ENCODE peak calls at places on chromosomes 12 and 14, in six cellular contexts. One of them, this sample, is unnamed.
A peak's percentile ranks its signal among the peaks of the same experiment; 100 is the strongest.

GRCh38 chr12:2586159-2587035 is 208.4 kb upstream of the FKBP4 start:
- DNase-seq in brain microvascular endothelial cell: no peak
- DNase-seq in lower lobe of right lung: no peak
- DNase-seq in pancreas: no peak
- DNase-seq in AG09309: no peak
- DNase-seq in iPS DF 6.9: no peak
- DNase-seq in this sample: no peak

GRCh38 chr12:116196226-116196625 is 81.3 kb downstream of the MED13L start:
- DNase-seq in brain microvascular endothelial cell: no peak
- DNase-seq in pancreas: no peak
- DNase-seq in AG09309: no peak
- DNase-seq in lower lobe of right lung: no peak
- DNase-seq in iPS DF 6.9: no peak
- DNase-seq in this sample: no peak

GRCh38 chr12:6201199-6201608 is 1.0 kb downstream of the CD9 start:
- DNase-seq in iPS DF 6.9: no peak
- DNase-seq in brain microvascular endothelial cell: no peak
- DNase-seq in lower lobe of right lung: peak; percentile 68
- DNase-seq in pancreas: peak; percentile 51
- DNase-seq in AG09309: no peak
- DNase-seq in this sample: no peak

GRCh38 chr14:30214456-30215090 is 286.9 kb upstream of the PRKD1 start:
- DNase-seq in lower lobe of right lung: no peak
- DNase-seq in AG09309: no peak
- DNase-seq in brain microvascular endothelial cell: peak; percentile 39
- DNase-seq in pancreas: no peak
- DNase-seq in iPS DF 6.9: peak; percentile 20
- DNase-seq in this sample: peak; percentile 53

GRCh38 chr12:67774983-67775587 is 126.5 kb downstream of the DYRK2 start:
- DNase-seq in pancreas: no peak
- DNase-seq in iPS DF 6.9: no peak
- DNase-seq in brain microvascular endothelial cell: no peak
- DNase-seq in lower lobe of right lung: no peak
- DNase-seq in AG09309: no peak
- DNase-seq in this sample: no peak

GRCh38 chr14:37616853-37617252 is 21.4 kb downstream of the TTC6 start:
- DNase-seq in iPS DF 6.9: no peak
- DNase-seq in AG09309: no peak
- DNase-seq in lower lobe of right lung: no peak
- DNase-seq in pancreas: no peak
- DNase-seq in brain microvascular endothelial cell: no peak
- DNase-seq in this sample: no peak

GRCh38 chr14:93032301-93032929 is 83.3 kb downstream of the ITPK1 start:
- DNase-seq in iPS DF 6.9: no peak
- DNase-seq in AG09309: no peak
- DNase-seq in brain microvascular endothelial cell: no peak
- DNase-seq in pancreas: no peak
- DNase-seq in lower lobe of right lung: peak; percentile 68
- DNase-seq in this sample: no peak

GRCh38 chr12:69570545-69571399 is 14.5 kb upstream of the CCT2 start:
- DNase-seq in pancreas: peak; percentile 43
- DNase-seq in brain microvascular endothelial cell: peak; percentile 64
- DNase-seq in iPS DF 6.9: peak; percentile 29
- DNase-seq in AG09309: no peak
- DNase-seq in lower lobe of right lung: no peak
- DNase-seq in this sample: peak; percentile 11

GRCh38 chr14:37720131-37720530 is 124.7 kb downstream of the TTC6 start:
- DNase-seq in brain microvascular endothelial cell: no peak
- DNase-seq in lower lobe of right lung: no peak
- DNase-seq in AG09309: no peak
- DNase-seq in pancreas: no peak
- DNase-seq in iPS DF 6.9: no peak
- DNase-seq in this sample: no peak

GRCh38 chr12:76478045-76478444 is 81.5 kb downstream of the OSBPL8 start:
- DNase-seq in pancreas: no peak
- DNase-seq in iPS DF 6.9: no peak
- DNase-seq in lower lobe of right lung: no peak
- DNase-seq in AG09309: no peak
- DNase-seq in brain microvascular endothelial cell: no peak
- DNase-seq in this sample: no peak

GRCh38 chr12:106066726-106067325 is 71.9 kb downstream of the NUAK1 start:
- DNase-seq in lower lobe of right lung: no peak
- DNase-seq in iPS DF 6.9: no peak
- DNase-seq in pancreas: no peak
- DNase-seq in brain microvascular endothelial cell: no peak
- DNase-seq in AG09309: no peak
- DNase-seq in this sample: no peak

GRCh38 chr12:104604070-104604994 is 147.6 kb downstream of the CHST11 start:
- DNase-seq in lower lobe of right lung: peak; percentile 83
- DNase-seq in iPS DF 6.9: peak; percentile 16
- DNase-seq in pancreas: peak; percentile 64
- DNase-seq in AG09309: peak; percentile 90
- DNase-seq in brain microvascular endothelial cell: peak; percentile 97
- DNase-seq in this sample: peak; percentile 97

GRCh38 chr14:68607852-68608232 is 185.0 kb downstream of the ZFP36L1 start:
- DNase-seq in brain microvascular endothelial cell: no peak
- DNase-seq in AG09309: no peak
- DNase-seq in lower lobe of right lung: no peak
- DNase-seq in pancreas: no peak
- DNase-seq in iPS DF 6.9: no peak
- DNase-seq in this sample: no peak
- H3K4me3 ChIP-seq in brain microvascular endothelial cell: no peak overlapping the region
- H3K4me3 ChIP-seq in AG09309: no peak overlapping the region
- H3K4me3 ChIP-seq in lower lobe of right lung: no peak overlapping the region
- H3K4me3 ChIP-seq in pancreas: no peak overlapping the region
- H3K4me3 ChIP-seq in iPS DF 6.9: no peak overlapping the region
- H3K4me3 ChIP-seq in this sample: no peak overlapping the region

GRCh38 chr12:98744692-98745091 is 99.6 kb downstream of the APAF1 start:
- DNase-seq in lower lobe of right lung: no peak
- DNase-seq in AG09309: no peak
- DNase-seq in iPS DF 6.9: no peak
- DNase-seq in brain microvascular endothelial cell: no peak
- DNase-seq in pancreas: no peak
- DNase-seq in this sample: no peak
- H3K4me3 ChIP-seq in lower lobe of right lung: no peak overlapping the region
- H3K4me3 ChIP-seq in AG09309: no peak overlapping the region
- H3K4me3 ChIP-seq in iPS DF 6.9: no peak overlapping the region
- H3K4me3 ChIP-seq in brain microvascular endothelial cell: no peak overlapping the region
- H3K4me3 ChIP-seq in pancreas: no peak overlapping the region
- H3K4me3 ChIP-seq in this sample: no peak overlapping the region

DNA sequence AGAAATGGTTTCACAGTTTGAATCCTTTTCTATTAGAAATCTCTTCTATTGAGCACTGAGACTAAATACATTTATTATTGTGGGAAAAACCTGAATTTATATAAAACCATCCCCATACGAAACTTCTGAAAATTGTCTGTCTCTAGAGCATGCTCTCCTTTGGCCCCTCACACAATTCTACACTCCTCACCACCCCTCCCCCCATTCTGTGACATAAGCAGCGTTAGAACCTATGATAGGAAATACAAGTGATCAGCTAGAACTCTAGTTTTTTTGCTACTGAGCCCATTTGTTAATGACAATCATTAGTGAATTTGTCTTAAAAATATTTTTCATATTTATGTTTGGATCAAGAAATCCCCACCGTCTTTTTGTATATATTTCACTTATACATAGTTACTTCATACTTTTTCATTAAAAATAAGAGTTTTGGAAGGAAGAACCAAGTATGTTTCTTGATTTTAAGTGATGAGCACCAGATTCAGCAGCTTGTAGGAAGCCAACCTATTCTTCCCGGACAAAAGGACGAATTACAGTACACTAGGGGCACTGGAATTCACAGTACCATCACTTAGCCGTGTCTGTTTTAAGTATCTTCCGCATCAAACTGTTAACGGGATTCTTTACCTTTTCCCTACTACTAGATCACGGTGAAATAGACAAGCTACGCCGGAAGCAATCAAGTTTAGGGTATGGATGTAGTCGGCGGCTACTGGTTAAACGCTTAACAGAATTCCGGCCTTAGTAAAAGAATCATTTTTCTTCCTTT is 724 bp downstream of the GTSF1 start:
- DNase-seq in lower lobe of right lung: no peak
- DNase-seq in pancreas: no peak
- DNase-seq in iPS DF 6.9: no peak
- DNase-seq in brain microvascular endothelial cell: no peak
- DNase-seq in AG09309: no peak
- DNase-seq in this sample: no peak
- H3K4me3 ChIP-seq in lower lobe of right lung: no peak overlapping the region
- H3K4me3 ChIP-seq in pancreas: no peak overlapping the region
- H3K4me3 ChIP-seq in iPS DF 6.9: no peak overlapping the region
- H3K4me3 ChIP-seq in brain microvascular endothelial cell: no peak overlapping the region
- H3K4me3 ChIP-seq in AG09309: no peak overlapping the region
- H3K4me3 ChIP-seq in this sample: no peak overlapping the region

GRCh38 chr12:92074889-92075288 is 70.8 kb downstream of the BTG1 start:
- DNase-seq in lower lobe of right lung: no peak
- DNase-seq in brain microvascular endothelial cell: no peak
- DNase-seq in iPS DF 6.9: no peak
- DNase-seq in AG09309: no peak
- DNase-seq in pancreas: no peak
- DNase-seq in this sample: no peak
- H3K4me3 ChIP-seq in lower lobe of right lung: no peak overlapping the region
- H3K4me3 ChIP-seq in brain microvascular endothelial cell: no peak overlapping the region
- H3K4me3 ChIP-seq in iPS DF 6.9: no peak overlapping the region
- H3K4me3 ChIP-seq in AG09309: no peak overlapping the region
- H3K4me3 ChIP-seq in pancreas: no peak overlapping the region
- H3K4me3 ChIP-seq in this sample: no peak overlapping the region

GRCh38 chr12:133204264-133204603 is 22.9 kb downstream of the ZNF268 start:
- DNase-seq in pancreas: no peak
- DNase-seq in brain microvascular endothelial cell: no peak
- DNase-seq in lower lobe of right lung: no peak
- DNase-seq in AG09309: no peak
- DNase-seq in iPS DF 6.9: no peak
- DNase-seq in this sample: no peak
- H3K4me3 ChIP-seq in pancreas: no peak overlapping the region
- H3K4me3 ChIP-seq in brain microvascular endothelial cell: no peak overlapping the region
- H3K4me3 ChIP-seq in lower lobe of right lung: no peak overlapping the region
- H3K4me3 ChIP-seq in AG09309: no peak overlapping the region
- H3K4me3 ChIP-seq in iPS DF 6.9: no peak overlapping the region
- H3K4me3 ChIP-seq in this sample: no peak overlapping the region

This sample was measured in skeletal muscle cell.